ENCODE peak calls at places on chromosomes 16 and 17, in four cellular contexts. One of them, this sample, is unnamed.

GRCh38 chr17:60525347-60525623 is 757 bp downstream of the APPBP2 start:
- DNase-seq in Caco-2: no peak
- DNase-seq in spleen: no peak
- DNase-seq in OCI-LY7: no peak
- DNase-seq in this sample: no peak

GRCh38 chr17:73976147-73976546 is 227.3 kb upstream of the RPL38 start:
- DNase-seq in spleen: no peak
- DNase-seq in Caco-2: no peak
- DNase-seq in OCI-LY7: no peak
- DNase-seq in this sample: no peak

GRCh38 chr16:53166099-53166498 is 111.3 kb downstream of the CHD9 start:
- DNase-seq in Caco-2: no peak
- DNase-seq in OCI-LY7: no peak
- DNase-seq in spleen: no peak
- DNase-seq in this sample: no peak

GRCh38 chr17:34307110-34307509 is 12.1 kb upstream of the CCL8 start:
- DNase-seq in OCI-LY7: no peak
- DNase-seq in spleen: no peak
- DNase-seq in Caco-2: no peak
- DNase-seq in this sample: no peak

GRCh38 chr17:80358131-80358530 is 56.8 kb upstream of the ENDOV start:
- DNase-seq in OCI-LY7: no peak
- DNase-seq in spleen: peak; percentile 24
- DNase-seq in Caco-2: no peak
- DNase-seq in this sample: no peak

GRCh38 chr16:81424761-81425160 is 19.8 kb upstream of the CMIP start:
- DNase-seq in Caco-2: no peak
- DNase-seq in spleen: no peak
- DNase-seq in OCI-LY7: peak; percentile 63
- DNase-seq in this sample: no peak

GRCh38 chr16:30972872-30973271 is 12.1 kb upstream of the HSD3B7 start:
- DNase-seq in spleen: no peak
- DNase-seq in OCI-LY7: no peak
- DNase-seq in Caco-2: no peak
- DNase-seq in this sample: no peak

GRCh38 chr17:1203967-1204291 is 24.1 kb upstream of the ABR start:
- DNase-seq in Caco-2: no peak
- DNase-seq in OCI-LY7: no peak
- DNase-seq in spleen: no peak
- DNase-seq in this sample: no peak

GRCh38 chr17:15348030-15348429 is 6.6 kb upstream of the TEKT3 start:
- DNase-seq in OCI-LY7: no peak
- DNase-seq in spleen: no peak
- DNase-seq in Caco-2: no peak
- DNase-seq in this sample: no peak

GRCh38 chr17:83082435-83082834 is 3.0 kb downstream of the METRNL start:
- DNase-seq in OCI-LY7: peak; percentile 37
- DNase-seq in spleen: no peak
- DNase-seq in Caco-2: no peak
- DNase-seq in this sample: no peak

GRCh38 chr17:75159196-75160031 is 5.1 kb upstream of the JPT1 start:
- DNase-seq in Caco-2: no peak
- DNase-seq in OCI-LY7: no peak
- DNase-seq in spleen: no peak
- DNase-seq in this sample: no peak

GRCh38 chr16:88315543-88316105 is 67.1 kb upstream of the ZNF469 start:
- DNase-seq in Caco-2: peak; percentile 66
- DNase-seq in OCI-LY7: no peak
- DNase-seq in spleen: peak; percentile 83
- DNase-seq in this sample: no peak

GRCh38 chr16:50331570-50331969 is 37.2 kb downstream of the BRD7 start:
- DNase-seq in spleen: no peak
- DNase-seq in Caco-2: no peak
- DNase-seq in OCI-LY7: no peak
- DNase-seq in this sample: no peak

GRCh38 chr17:63308272-63308671 is 137.8 kb downstream of the CYB561 start:
- DNase-seq in Caco-2: no peak
- DNase-seq in OCI-LY7: no peak
- DNase-seq in spleen: no peak
- DNase-seq in this sample: no peak

GRCh38 chr17:58325976-58326468 is 2.6 kb downstream of the TSPOAP1 start:
- DNase-seq in OCI-LY7: peak; percentile 46
- DNase-seq in spleen: peak; percentile 83
- DNase-seq in Caco-2: no peak
- DNase-seq in this sample: no peak

GRCh38 chr17:72421128-72422092 is 300.6 kb downstream of the SOX9 start:
- DNase-seq in OCI-LY7: peak; percentile 4
- DNase-seq in spleen: no peak
- DNase-seq in Caco-2: peak; percentile 92
- DNase-seq in this sample: peak; percentile 13

GRCh38 chr17:50549256-50549941 is 2.4 kb downstream of the SPATA20 start:
- DNase-seq in OCI-LY7: no peak
- DNase-seq in spleen: no peak
- DNase-seq in Caco-2: no peak
- DNase-seq in this sample: no peak

GRCh38 chr17:48726916-48727286 is 1.6 kb downstream of the HOXB13 start:
- DNase-seq in OCI-LY7: no peak
- DNase-seq in Caco-2: no peak
- DNase-seq in spleen: no peak
- DNase-seq in this sample: no peak

GRCh38 chr16:12268602-12269001 is 292.1 kb downstream of the SNX29 start:
- DNase-seq in Caco-2: no peak
- DNase-seq in OCI-LY7: no peak
- DNase-seq in spleen: no peak
- DNase-seq in this sample: no peak

GRCh38 chr17:68197997-68198930 is 49.6 kb upstream of the AMZ2 start:
- DNase-seq in OCI-LY7: no peak
- DNase-seq in spleen: no peak
- DNase-seq in Caco-2: peak; percentile 67
- DNase-seq in this sample: no peak

GRCh38 chr17:83199500-83200201 is 120.2 kb downstream of the METRNL start:
- DNase-seq in Caco-2: peak; percentile 25
- DNase-seq in spleen: peak; percentile 94
- DNase-seq in OCI-LY7: peak; percentile 84
- DNase-seq in this sample: no peak

GRCh38 chr16:9885457-9885856 is 296.8 kb downstream of the GRIN2A start:
- DNase-seq in spleen: no peak
- DNase-seq in OCI-LY7: no peak
- DNase-seq in Caco-2: no peak
- DNase-seq in this sample: no peak

GRCh38 chr17:17892731-17893130 is 55.9 kb upstream of the SREBF1 start:
- DNase-seq in OCI-LY7: no peak
- DNase-seq in spleen: no peak
- DNase-seq in Caco-2: no peak
- DNase-seq in this sample: no peak

GRCh38 chr17:28925912-28926365 is 23.1 kb upstream of the DHRS13 start:
- DNase-seq in spleen: no peak
- DNase-seq in Caco-2: no peak
- DNase-seq in OCI-LY7: no peak
- DNase-seq in this sample: no peak

GRCh38 chr16:1088295-1089170 is 7.5 kb downstream of the C1QTNF8 start:
- DNase-seq in spleen: no peak
- DNase-seq in Caco-2: no peak
- DNase-seq in OCI-LY7: no peak
- DNase-seq in this sample: no peak

GRCh38 chr17:17859909-17860760 is 23.3 kb upstream of the SREBF1 start:
- DNase-seq in spleen: peak; percentile 92
- DNase-seq in OCI-LY7: peak; percentile 73
- DNase-seq in Caco-2: peak; percentile 70
- DNase-seq in this sample: peak; percentile 66

DNA sequence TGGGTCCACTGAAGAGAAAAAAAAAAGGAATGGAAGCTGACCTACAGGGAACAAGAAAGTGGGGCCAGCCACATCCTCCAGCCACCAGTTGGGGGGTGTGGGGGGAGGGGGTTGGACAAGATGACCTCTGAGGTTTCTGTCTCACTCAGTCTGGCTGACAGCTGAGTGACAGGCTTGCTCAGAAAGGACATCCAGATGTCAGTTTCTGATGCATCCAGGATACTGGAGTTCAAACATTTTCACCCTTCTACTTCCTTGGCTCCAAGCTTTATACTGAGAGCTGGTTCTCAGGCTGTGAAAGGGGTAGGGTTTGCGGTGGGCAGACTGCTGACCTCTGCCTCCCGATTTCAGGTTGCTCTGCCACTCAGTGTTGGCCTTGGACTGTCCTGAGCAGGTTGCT is 2178.3 kb downstream of the TP53TG3F start:
- DNase-seq in Caco-2: no peak
- DNase-seq in OCI-LY7: no peak
- DNase-seq in spleen: no peak
- DNase-seq in this sample: no peak
- H3K9me3 ChIP-seq in Caco-2: no peaks in the 10 kb centered on the region
- H3K9me3 ChIP-seq in OCI-LY7: peaks cover 7% of the 10 kb centered on the region
- H3K9me3 ChIP-seq in spleen: peaks cover 4% of the 10 kb centered on the region
- H3K9me3 ChIP-seq in this sample: peaks cover 4% of the 10 kb centered on the region

GRCh38 chr16:3317315-3317999 is 12.2 kb downstream of the ZNF75A start:
- DNase-seq in Caco-2: no peak
- DNase-seq in spleen: no peak
- DNase-seq in OCI-LY7: no peak
- DNase-seq in this sample: no peak

GRCh38 chr16:3306078-3306477 is 781 bp downstream of the ZNF75A start:
- DNase-seq in OCI-LY7: no peak
- DNase-seq in Caco-2: no peak
- DNase-seq in spleen: no peak
- DNase-seq in this sample: no peak

GRCh38 chr16:3311496-3311895 is 6.2 kb downstream of the ZNF75A start:
- DNase-seq in spleen: no peak
- DNase-seq in OCI-LY7: no peak
- DNase-seq in Caco-2: no peak
- DNase-seq in this sample: no peak
- H3K9me3 ChIP-seq in spleen: peaks cover 98% of the 10 kb centered on the region
- H3K9me3 ChIP-seq in OCI-LY7: no peaks in the 10 kb centered on the region
- H3K9me3 ChIP-seq in Caco-2: peaks cover 10% of the 10 kb centered on the region
- H3K9me3 ChIP-seq in this sample: peaks cover 41% of the 10 kb centered on the region

DNA sequence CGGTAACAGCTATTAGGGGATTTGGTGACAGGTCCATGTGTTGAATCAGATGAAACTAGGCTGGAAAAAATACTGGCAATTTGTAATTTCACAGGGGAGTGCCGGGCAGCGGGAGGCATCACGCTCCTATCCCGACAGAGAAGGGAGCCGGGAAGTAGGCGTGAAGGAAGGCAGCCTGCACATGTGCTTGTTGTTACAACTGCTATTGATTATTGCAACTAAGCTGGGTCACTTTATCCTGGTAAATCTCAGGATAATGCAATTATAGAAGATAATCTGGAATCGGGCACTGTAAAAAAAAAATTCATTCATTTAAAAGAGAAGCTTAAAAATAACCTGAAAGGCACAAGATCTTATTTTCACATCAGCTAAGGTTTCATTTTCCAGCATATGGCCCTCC is 180.6 kb downstream of the FOXL1 start:
- DNase-seq in OCI-LY7: no peak
- DNase-seq in spleen: peak; percentile 35
- DNase-seq in Caco-2: no peak
- DNase-seq in this sample: no peak
- H3K9me3 ChIP-seq in OCI-LY7: no peaks in the 10 kb centered on the region
- H3K9me3 ChIP-seq in spleen: no peaks in the 10 kb centered on the region
- H3K9me3 ChIP-seq in Caco-2: no peaks in the 10 kb centered on the region
- H3K9me3 ChIP-seq in this sample: no peaks in the 10 kb centered on the region

GRCh38 chr16:72399811-72400210 is 227.9 kb upstream of the PMFBP1 start:
- DNase-seq in spleen: no peak
- DNase-seq in OCI-LY7: no peak
- DNase-seq in Caco-2: no peak
- DNase-seq in this sample: no peak

GRCh38 chr16:72400257-72401078 is 228.5 kb upstream of the PMFBP1 start:
- DNase-seq in Caco-2: peak; percentile 49
- DNase-seq in OCI-LY7: peak; percentile 60
- DNase-seq in spleen: no peak
- DNase-seq in this sample: no peak

GRCh38 chr16:72394526-72394925 is 222.6 kb upstream of the PMFBP1 start:
- DNase-seq in Caco-2: no peak
- DNase-seq in spleen: no peak
- DNase-seq in OCI-LY7: no peak
- DNase-seq in this sample: no peak
- H3K9me3 ChIP-seq in Caco-2: peaks cover 11% of the 10 kb centered on the region
- H3K9me3 ChIP-seq in spleen: peaks cover 4% of the 10 kb centered on the region
- H3K9me3 ChIP-seq in OCI-LY7: no peaks in the 10 kb centered on the region
- H3K9me3 ChIP-seq in this sample: no peaks in the 10 kb centered on the region

GRCh38 chr16:35750157-35750689 is 2290.8 kb downstream of the TP53TG3F start:
- DNase-seq in OCI-LY7: no peak
- DNase-seq in Caco-2: no peak
- DNase-seq in spleen: no peak
- DNase-seq in this sample: no peak
- H3K9me3 ChIP-seq in OCI-LY7: no peaks in the 10 kb centered on the region
- H3K9me3 ChIP-seq in Caco-2: no peaks in the 10 kb centered on the region
- H3K9me3 ChIP-seq in spleen: peaks cover 9% of the 10 kb centered on the region
- H3K9me3 ChIP-seq in this sample: no peaks in the 10 kb centered on the region

GRCh38 chr16:35543486-35543885 is 2084.1 kb downstream of the TP53TG3F start:
- DNase-seq in Caco-2: no peak
- DNase-seq in OCI-LY7: no peak
- DNase-seq in spleen: no peak
- DNase-seq in this sample: no peak
- H3K9me3 ChIP-seq in Caco-2: no peaks in the 10 kb centered on the region
- H3K9me3 ChIP-seq in OCI-LY7: no peaks in the 10 kb centered on the region
- H3K9me3 ChIP-seq in spleen: no peaks in the 10 kb centered on the region
- H3K9me3 ChIP-seq in this sample: no peaks in the 10 kb centered on the region

GRCh38 chr16:35497399-35497798 is 2038.0 kb downstream of the TP53TG3F start:
- DNase-seq in spleen: no peak
- DNase-seq in OCI-LY7: no peak
- DNase-seq in Caco-2: no peak
- DNase-seq in this sample: no peak
- H3K9me3 ChIP-seq in spleen: peaks cover 3% of the 10 kb centered on the region
- H3K9me3 ChIP-seq in OCI-LY7: no peaks in the 10 kb centered on the region
- H3K9me3 ChIP-seq in Caco-2: no peaks in the 10 kb centered on the region
- H3K9me3 ChIP-seq in this sample: no peaks in the 10 kb centered on the region

GRCh38 chr16:2756288-2757015 is 4.0 kb downstream of the SRRM2 start:
- DNase-seq in Caco-2: no peak
- DNase-seq in OCI-LY7: no peak
- DNase-seq in spleen: peak; percentile 74
- DNase-seq in this sample: no peak
- H3K9me3 ChIP-seq in Caco-2: no peaks in the 10 kb centered on the region
- H3K9me3 ChIP-seq in OCI-LY7: no peaks in the 10 kb centered on the region
- H3K9me3 ChIP-seq in spleen: no peaks in the 10 kb centered on the region
- H3K9me3 ChIP-seq in this sample: no peaks in the 10 kb centered on the region